ENCODE peak calls at places on chromosomes 7 and 10, in ten cellular contexts. One of them, this sample, is unnamed.

GRCh38 chr10:113753020-113753692 is 1.7 kb downstream of the PLEKHS1 start:
- DNase-seq in mucosa of descending colon: peak; percentile 56
- DNase-seq in fibroblast of pulmonary artery: no peak
- DNase-seq in right lobe of liver: no peak
- DNase-seq in ovary: no peak
- DNase-seq in Calu3: peak; percentile 4
- DNase-seq in kidney epithelial cell: no peak
- DNase-seq in heart right ventricle: no peak
- DNase-seq in cardiac muscle cell: no peak
- DNase-seq in heart left ventricle: no peak
- DNase-seq in this sample: no peak

GRCh38 chr7:83111391-83111790 is 51.3 kb downstream of the PCLO start:
- DNase-seq in ovary: no peak
- DNase-seq in heart left ventricle: no peak
- DNase-seq in right lobe of liver: no peak
- DNase-seq in heart right ventricle: no peak
- DNase-seq in fibroblast of pulmonary artery: no peak
- DNase-seq in kidney epithelial cell: no peak
- DNase-seq in mucosa of descending colon: no peak
- DNase-seq in Calu3: no peak
- DNase-seq in cardiac muscle cell: no peak
- DNase-seq in this sample: no peak

GRCh38 chr10:133318494-133319127 is 9.9 kb downstream of the ZNF511 start:
- DNase-seq in ovary: peak; percentile 73
- DNase-seq in Calu3: peak; percentile 67
- DNase-seq in heart right ventricle: peak; percentile 63
- DNase-seq in fibroblast of pulmonary artery: peak; percentile 59
- DNase-seq in kidney epithelial cell: no peak
- DNase-seq in heart left ventricle: peak; percentile 56
- DNase-seq in cardiac muscle cell: peak; percentile 65
- DNase-seq in right lobe of liver: no peak
- DNase-seq in mucosa of descending colon: peak; percentile 83
- DNase-seq in this sample: no peak

GRCh38 chr10:14405076-14406065 is 74.6 kb upstream of the FRMD4A start:
- DNase-seq in right lobe of liver: no peak
- DNase-seq in fibroblast of pulmonary artery: peak; percentile 97
- DNase-seq in heart left ventricle: no peak
- DNase-seq in cardiac muscle cell: peak; percentile 92
- DNase-seq in kidney epithelial cell: no peak
- DNase-seq in heart right ventricle: no peak
- DNase-seq in mucosa of descending colon: no peak
- DNase-seq in ovary: no peak
- DNase-seq in Calu3: no peak
- DNase-seq in this sample: peak; percentile 49

GRCh38 chr10:132387723-132388210 is 9.2 kb upstream of the PWWP2B start:
- DNase-seq in ovary: peak; percentile 90
- DNase-seq in mucosa of descending colon: peak; percentile 88
- DNase-seq in kidney epithelial cell: no peak
- DNase-seq in heart left ventricle: peak; percentile 76
- DNase-seq in cardiac muscle cell: peak; percentile 59
- DNase-seq in right lobe of liver: peak; percentile 78
- DNase-seq in heart right ventricle: peak; percentile 80
- DNase-seq in Calu3: peak; percentile 73
- DNase-seq in fibroblast of pulmonary artery: peak; percentile 42
- DNase-seq in this sample: no peak

GRCh38 chr7:138948403-138948802 is 32.8 kb downstream of the KIAA1549 start:
- DNase-seq in ovary: no peak
- DNase-seq in Calu3: no peak
- DNase-seq in fibroblast of pulmonary artery: no peak
- DNase-seq in heart right ventricle: no peak
- DNase-seq in heart left ventricle: no peak
- DNase-seq in kidney epithelial cell: no peak
- DNase-seq in mucosa of descending colon: no peak
- DNase-seq in right lobe of liver: no peak
- DNase-seq in cardiac muscle cell: no peak
- DNase-seq in this sample: no peak

GRCh38 chr10:97078280-97079156 is 107.2 kb downstream of the SLIT1 start:
- DNase-seq in kidney epithelial cell: no peak
- DNase-seq in ovary: no peak
- DNase-seq in fibroblast of pulmonary artery: no peak
- DNase-seq in heart left ventricle: no peak
- DNase-seq in mucosa of descending colon: no peak
- DNase-seq in heart right ventricle: no peak
- DNase-seq in cardiac muscle cell: no peak
- DNase-seq in Calu3: no peak
- DNase-seq in right lobe of liver: no peak
- DNase-seq in this sample: no peak

GRCh38 chr10:29039659-29040309 is 249.1 kb upstream of the LYZL1 start:
- DNase-seq in Calu3: no peak
- DNase-seq in ovary: no peak
- DNase-seq in fibroblast of pulmonary artery: peak; percentile 92
- DNase-seq in kidney epithelial cell: peak; percentile 19
- DNase-seq in heart right ventricle: no peak
- DNase-seq in right lobe of liver: no peak
- DNase-seq in cardiac muscle cell: peak; percentile 96
- DNase-seq in heart left ventricle: no peak
- DNase-seq in mucosa of descending colon: no peak
- DNase-seq in this sample: peak; percentile 70

GRCh38 chr7:86760236-86760635 is 116.5 kb downstream of the GRM3 start:
- DNase-seq in mucosa of descending colon: no peak
- DNase-seq in ovary: no peak
- DNase-seq in Calu3: no peak
- DNase-seq in heart left ventricle: no peak
- DNase-seq in fibroblast of pulmonary artery: no peak
- DNase-seq in heart right ventricle: no peak
- DNase-seq in kidney epithelial cell: no peak
- DNase-seq in cardiac muscle cell: no peak
- DNase-seq in right lobe of liver: no peak
- DNase-seq in this sample: no peak

GRCh38 chr10:519055-519715 is 170.3 kb downstream of the DIP2C start:
- DNase-seq in heart right ventricle: no peak
- DNase-seq in ovary: peak; percentile 31
- DNase-seq in fibroblast of pulmonary artery: no peak
- DNase-seq in cardiac muscle cell: no peak
- DNase-seq in kidney epithelial cell: no peak
- DNase-seq in mucosa of descending colon: no peak
- DNase-seq in right lobe of liver: no peak
- DNase-seq in heart left ventricle: no peak
- DNase-seq in Calu3: no peak
- DNase-seq in this sample: no peak

GRCh38 chr7:15685358-15686181 is 913 bp downstream of the MEOX2 start:
- DNase-seq in heart left ventricle: peak; percentile 52
- DNase-seq in ovary: peak; percentile 58
- DNase-seq in cardiac muscle cell: peak; percentile 83
- DNase-seq in fibroblast of pulmonary artery: peak; percentile 84
- DNase-seq in right lobe of liver: peak; percentile 86
- DNase-seq in heart right ventricle: peak; percentile 73
- DNase-seq in kidney epithelial cell: no peak
- DNase-seq in Calu3: peak; percentile 71
- DNase-seq in mucosa of descending colon: peak; percentile 37
- DNase-seq in this sample: peak; percentile 26

GRCh38 chr10:22662693-22663330 is 51.6 kb downstream of the PIP4K2A start:
- DNase-seq in right lobe of liver: no peak
- DNase-seq in heart left ventricle: no peak
- DNase-seq in fibroblast of pulmonary artery: no peak
- DNase-seq in heart right ventricle: no peak
- DNase-seq in ovary: no peak
- DNase-seq in Calu3: no peak
- DNase-seq in kidney epithelial cell: no peak
- DNase-seq in mucosa of descending colon: no peak
- DNase-seq in cardiac muscle cell: no peak
- DNase-seq in this sample: no peak

GRCh38 chr10:84196083-84196482 is 1.7 kb downstream of the CDHR1 start:
- DNase-seq in kidney epithelial cell: no peak
- DNase-seq in heart right ventricle: no peak
- DNase-seq in Calu3: no peak
- DNase-seq in fibroblast of pulmonary artery: no peak
- DNase-seq in right lobe of liver: no peak
- DNase-seq in heart left ventricle: no peak
- DNase-seq in ovary: no peak
- DNase-seq in mucosa of descending colon: peak; percentile 70
- DNase-seq in cardiac muscle cell: no peak
- DNase-seq in this sample: no peak

GRCh38 chr7:82723411-82723810 is 279.8 kb upstream of the CACNA2D1 start:
- DNase-seq in heart right ventricle: no peak
- DNase-seq in right lobe of liver: no peak
- DNase-seq in mucosa of descending colon: no peak
- DNase-seq in heart left ventricle: no peak
- DNase-seq in cardiac muscle cell: peak; percentile 13
- DNase-seq in ovary: no peak
- DNase-seq in fibroblast of pulmonary artery: no peak
- DNase-seq in Calu3: no peak
- DNase-seq in kidney epithelial cell: no peak
- DNase-seq in this sample: no peak

GRCh38 chr10:13865758-13866491 is 279.2 kb downstream of the PRPF18 start:
- DNase-seq in cardiac muscle cell: peak; percentile 63
- DNase-seq in ovary: no peak
- DNase-seq in kidney epithelial cell: peak; percentile 65
- DNase-seq in fibroblast of pulmonary artery: peak; percentile 76
- DNase-seq in Calu3: peak; percentile 44
- DNase-seq in right lobe of liver: no peak
- DNase-seq in heart left ventricle: peak; percentile 46
- DNase-seq in mucosa of descending colon: no peak
- DNase-seq in heart right ventricle: peak; percentile 32
- DNase-seq in this sample: peak; percentile 78

GRCh38 chr10:73131295-73131694 is 21.0 kb downstream of the NUDT13 start:
- DNase-seq in ovary: no peak
- DNase-seq in Calu3: no peak
- DNase-seq in heart right ventricle: no peak
- DNase-seq in mucosa of descending colon: no peak
- DNase-seq in kidney epithelial cell: no peak
- DNase-seq in heart left ventricle: no peak
- DNase-seq in fibroblast of pulmonary artery: no peak
- DNase-seq in cardiac muscle cell: no peak
- DNase-seq in right lobe of liver: no peak
- DNase-seq in this sample: peak; percentile 20

GRCh38 chr10:86349940-86350630 is 16.5 kb downstream of the GRID1 start:
- DNase-seq in heart left ventricle: no peak
- DNase-seq in heart right ventricle: no peak
- DNase-seq in mucosa of descending colon: peak; percentile 5
- DNase-seq in Calu3: no peak
- DNase-seq in fibroblast of pulmonary artery: no peak
- DNase-seq in kidney epithelial cell: no peak
- DNase-seq in ovary: no peak
- DNase-seq in right lobe of liver: peak; percentile 24
- DNase-seq in cardiac muscle cell: no peak
- DNase-seq in this sample: no peak

GRCh38 chr10:88095291-88095721 is 231.9 kb downstream of the PTEN start:
- DNase-seq in mucosa of descending colon: no peak
- DNase-seq in ovary: no peak
- DNase-seq in heart right ventricle: no peak
- DNase-seq in Calu3: no peak
- DNase-seq in fibroblast of pulmonary artery: no peak
- DNase-seq in kidney epithelial cell: no peak
- DNase-seq in right lobe of liver: no peak
- DNase-seq in heart left ventricle: no peak
- DNase-seq in cardiac muscle cell: peak; percentile 56
- DNase-seq in this sample: peak; percentile 78

GRCh38 chr7:81768951-81769778 is 682 bp downstream of the HGF start:
- DNase-seq in mucosa of descending colon: no peak
- DNase-seq in heart left ventricle: no peak
- DNase-seq in kidney epithelial cell: no peak
- DNase-seq in right lobe of liver: no peak
- DNase-seq in cardiac muscle cell: peak; percentile 40
- DNase-seq in heart right ventricle: no peak
- DNase-seq in fibroblast of pulmonary artery: no peak
- DNase-seq in ovary: no peak
- DNase-seq in Calu3: no peak
- DNase-seq in this sample: no peak

GRCh38 chr7:83065714-83066113 is 97.0 kb downstream of the PCLO start:
- DNase-seq in cardiac muscle cell: peak; percentile 19
- DNase-seq in right lobe of liver: no peak
- DNase-seq in mucosa of descending colon: no peak
- DNase-seq in heart left ventricle: no peak
- DNase-seq in Calu3: no peak
- DNase-seq in heart right ventricle: no peak
- DNase-seq in ovary: no peak
- DNase-seq in fibroblast of pulmonary artery: peak; percentile 68
- DNase-seq in kidney epithelial cell: no peak
- DNase-seq in this sample: no peak

GRCh38 chr10:17616403-17617030 is 657 bp downstream of the HACD1 start:
- DNase-seq in heart right ventricle: peak; percentile 79
- DNase-seq in heart left ventricle: peak; percentile 86
- DNase-seq in ovary: peak; percentile 71
- DNase-seq in right lobe of liver: peak; percentile 76
- DNase-seq in kidney epithelial cell: peak; percentile 9
- DNase-seq in cardiac muscle cell: peak; percentile 74
- DNase-seq in fibroblast of pulmonary artery: peak; percentile 62
- DNase-seq in mucosa of descending colon: peak; percentile 73
- DNase-seq in Calu3: peak; percentile 65
- DNase-seq in this sample: peak; percentile 57

GRCh38 chr10:79067241-79068202 is 1.2 kb upstream of the ZMIZ1 start:
- DNase-seq in heart right ventricle: peak; percentile 93
- DNase-seq in cardiac muscle cell: peak; percentile 97
- DNase-seq in right lobe of liver: peak; percentile 89
- DNase-seq in fibroblast of pulmonary artery: peak; percentile 94
- DNase-seq in heart left ventricle: peak; percentile 93
- DNase-seq in Calu3: peak; percentile 93
- DNase-seq in kidney epithelial cell: no peak
- DNase-seq in mucosa of descending colon: peak; percentile 97
- DNase-seq in ovary: peak; percentile 96
- DNase-seq in this sample: peak; percentile 77
- TF ChIP-seq CTCF in heart right ventricle: no peak
- TF ChIP-seq CTCF in cardiac muscle cell: peak; percentile 35
- TF ChIP-seq CTCF in right lobe of liver: no peak
- TF ChIP-seq CTCF in fibroblast of pulmonary artery: no peak
- TF ChIP-seq CTCF in heart left ventricle: peak; percentile 20
- TF ChIP-seq CTCF in Calu3: peak; percentile 37
- TF ChIP-seq CTCF in kidney epithelial cell: peak; percentile 12
- TF ChIP-seq CTCF in mucosa of descending colon: no peak
- TF ChIP-seq CTCF in ovary: no peak
- TF ChIP-seq CTCF in this sample: peak; percentile 47

GRCh38 chr7:30310674-30311362 is 26.4 kb downstream of the ZNRF2 start:
- DNase-seq in ovary: no peak
- DNase-seq in mucosa of descending colon: no peak
- DNase-seq in fibroblast of pulmonary artery: no peak
- DNase-seq in Calu3: no peak
- DNase-seq in kidney epithelial cell: no peak
- DNase-seq in heart right ventricle: no peak
- DNase-seq in heart left ventricle: no peak
- DNase-seq in cardiac muscle cell: no peak
- DNase-seq in right lobe of liver: no peak
- DNase-seq in this sample: no peak
- TF ChIP-seq CTCF in ovary: no peak
- TF ChIP-seq CTCF in mucosa of descending colon: no peak
- TF ChIP-seq CTCF in fibroblast of pulmonary artery: no peak
- TF ChIP-seq CTCF in Calu3: no peak
- TF ChIP-seq CTCF in kidney epithelial cell: no peak
- TF ChIP-seq CTCF in heart right ventricle: no peak
- TF ChIP-seq CTCF in heart left ventricle: no peak
- TF ChIP-seq CTCF in cardiac muscle cell: no peak
- TF ChIP-seq CTCF in right lobe of liver: no peak
- TF ChIP-seq CTCF in this sample: no peak

GRCh38 chr10:48604408-48605263 is at the start of gene ARHGAP22:
- DNase-seq in fibroblast of pulmonary artery: peak; percentile 28
- DNase-seq in Calu3: peak; percentile 27
- DNase-seq in right lobe of liver: no peak
- DNase-seq in heart right ventricle: peak; percentile 74
- DNase-seq in ovary: peak; percentile 58
- DNase-seq in cardiac muscle cell: peak; percentile 43
- DNase-seq in mucosa of descending colon: peak; percentile 62
- DNase-seq in kidney epithelial cell: no peak
- DNase-seq in heart left ventricle: peak; percentile 66
- DNase-seq in this sample: no peak
- TF ChIP-seq CTCF in fibroblast of pulmonary artery: no peak
- TF ChIP-seq CTCF in Calu3: no peak
- TF ChIP-seq CTCF in right lobe of liver: no peak
- TF ChIP-seq CTCF in heart right ventricle: no peak
- TF ChIP-seq CTCF in ovary: no peak
- TF ChIP-seq CTCF in cardiac muscle cell: no peak
- TF ChIP-seq CTCF in mucosa of descending colon: no peak
- TF ChIP-seq CTCF in kidney epithelial cell: no peak
- TF ChIP-seq CTCF in heart left ventricle: no peak
- TF ChIP-seq CTCF in this sample: no peak

GRCh38 chr10:48300556-48300955 is 5.9 kb upstream of the MAPK8 start:
- DNase-seq in kidney epithelial cell: no peak
- DNase-seq in Calu3: no peak
- DNase-seq in cardiac muscle cell: no peak
- DNase-seq in mucosa of descending colon: no peak
- DNase-seq in right lobe of liver: no peak
- DNase-seq in fibroblast of pulmonary artery: no peak
- DNase-seq in ovary: no peak
- DNase-seq in heart left ventricle: no peak
- DNase-seq in heart right ventricle: no peak
- DNase-seq in this sample: no peak
- TF ChIP-seq CTCF in kidney epithelial cell: no peak
- TF ChIP-seq CTCF in Calu3: no peak
- TF ChIP-seq CTCF in cardiac muscle cell: no peak
- TF ChIP-seq CTCF in mucosa of descending colon: no peak
- TF ChIP-seq CTCF in right lobe of liver: no peak
- TF ChIP-seq CTCF in fibroblast of pulmonary artery: no peak
- TF ChIP-seq CTCF in ovary: no peak
- TF ChIP-seq CTCF in heart left ventricle: no peak
- TF ChIP-seq CTCF in heart right ventricle: no peak
- TF ChIP-seq CTCF in this sample: no peak